ENCODE peak calls at places on chromosomes 2 and 18, in ten cellular contexts. R is thoracic aorta, K is body of pancreas, X is aorta, V is lung, U is right atrium auricular region, M is pancreas, I is GM23248, T is mesenchymal stem cell, B is cardiac muscle cell. P is an unnamed sample.
A peak's percentile ranks its signal among the peaks of the same experiment; 100 is the strongest.

GRCh38 chr2:44480068-44480467 is 118.3 kb downstream of the CAMKMT start:
- DNase-seq in R (no peak), K (no peak), X (no peak), V (no peak), U (no peak), M (no peak), I (no peak), T (no peak), B (no peak), P (no peak)

GRCh38 chr18:10401489-10401888 is 52.9 kb upstream of the APCDD1 start:
- DNase-seq in R (no peak), K (no peak), X (no peak), V (peak; percentile 28), U (no peak), M (no peak), I (peak; percentile 22), T (peak; percentile 48), B (no peak), P (no peak)

GRCh38 chr18:22348521-22349316 is 69.0 kb downstream of the CTAGE1 start:
- DNase-seq in R (no peak), K (peak; percentile 63), X (peak; percentile 85), V (peak; percentile 63), U (peak; percentile 89), M (peak; percentile 75), I (peak; percentile 66), T (peak; percentile 53), B (peak; percentile 94), P (no peak)

GRCh38 chr2:77270433-77270832 is 251.7 kb downstream of the LRRTM4 start:
- DNase-seq in R (no peak), K (no peak), X (no peak), V (no peak), U (no peak), M (no peak), I (no peak), T (peak; percentile 41), B (no peak), P (no peak)

GRCh38 chr2:62974999-62975398 is 75.6 kb upstream of the OTX1 start:
- DNase-seq in R (no peak), K (no peak), X (no peak), V (no peak), U (no peak), M (no peak), I (no peak), T (no peak), B (no peak), P (no peak)

GRCh38 chr2:215238485-215239098 is 73.3 kb upstream of the ATIC start:
- DNase-seq in R (no peak), K (no peak), X (no peak), V (no peak), U (no peak), M (no peak), I (peak; percentile 16), T (no peak), B (peak; percentile 36), P (no peak)

GRCh38 chr2:201127570-201127969 is 11.6 kb downstream of the CFLAR start:
- DNase-seq in R (no peak), K (no peak), X (no peak), V (no peak), U (no peak), M (no peak), I (peak; percentile 94), T (no peak), B (peak; percentile 45), P (no peak)

GRCh38 chr2:18154259-18154658 is 275.8 kb downstream of the KCNS3 start:
- DNase-seq in R (no peak), K (no peak), X (no peak), V (no peak), U (no peak), M (no peak), I (no peak), T (no peak), B (no peak), P (no peak)

GRCh38 chr2:15678346-15678745 is 86.7 kb downstream of the DDX1 start:
- DNase-seq in R (no peak), K (no peak), X (no peak), V (no peak), U (no peak), M (no peak), I (no peak), T (no peak), B (no peak), P (no peak)
- H3K4me3 ChIP-seq in R (no peak overlapping the region), K (no peak overlapping the region), X (no peak overlapping the region), V (no peak overlapping the region), U (no peak overlapping the region), M (no peak overlapping the region), I (no peak overlapping the region), T (no peak overlapping the region), B (no peak overlapping the region), P (no peak overlapping the region)

DNA sequence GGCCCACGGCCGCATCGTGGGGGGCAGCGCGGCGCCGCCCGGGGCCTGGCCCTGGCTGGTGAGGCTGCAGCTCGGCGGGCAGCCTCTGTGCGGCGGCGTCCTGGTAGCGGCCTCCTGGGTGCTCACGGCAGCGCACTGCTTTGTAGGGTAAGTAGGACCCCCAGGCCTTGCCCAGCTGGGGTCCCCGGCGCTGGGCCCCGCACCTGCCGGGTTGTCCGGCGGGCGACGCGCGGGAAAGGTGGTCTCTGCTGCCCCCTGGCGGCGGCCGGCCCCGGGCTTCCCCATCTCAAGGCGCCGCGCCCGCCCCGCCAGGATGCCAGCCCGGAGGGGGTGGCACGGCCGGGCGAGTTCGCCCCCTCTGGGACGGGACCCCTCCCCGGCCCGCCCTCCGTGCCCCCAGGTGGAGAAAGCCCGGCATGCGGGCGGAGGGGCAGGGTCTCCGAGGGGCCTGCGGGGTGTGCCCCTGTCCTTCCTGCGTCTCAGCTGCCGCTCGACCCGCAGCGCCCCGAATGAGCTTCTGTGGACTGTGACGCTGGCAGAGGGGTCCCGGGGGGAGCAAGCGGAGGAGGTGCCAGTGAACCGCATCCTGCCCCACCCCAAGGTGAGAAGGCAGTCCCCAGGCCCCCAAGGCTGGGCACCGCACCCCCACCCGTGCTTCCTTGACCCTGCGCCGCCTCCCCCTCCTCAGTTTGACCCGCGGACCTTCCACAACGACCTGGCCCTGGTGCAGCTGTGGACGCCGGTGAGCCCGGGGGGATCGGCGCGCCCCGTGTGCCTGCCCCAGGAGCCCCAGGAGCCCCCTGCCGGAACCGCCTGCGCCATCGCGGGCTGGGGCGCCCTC is 2.0 kb downstream of the PRSS56 start:
- DNase-seq in R (no peak), K (peak; percentile 68), X (peak; percentile 91), V (peak; percentile 41), U (no peak), M (peak; percentile 93), I (peak; percentile 56), T (peak; percentile 9), B (peak; percentile 29), P (no peak)
- H3K4me3 ChIP-seq in R (peak overlapping the region; percentile 65), K (no peak overlapping the region), X (no peak overlapping the region), V (no peak overlapping the region), U (peak overlapping the region; percentile 30), M (no peak overlapping the region), I (no peak overlapping the region), T (no peak overlapping the region), B (peak overlapping the region; percentile 5), P (no peak overlapping the region)

DNA sequence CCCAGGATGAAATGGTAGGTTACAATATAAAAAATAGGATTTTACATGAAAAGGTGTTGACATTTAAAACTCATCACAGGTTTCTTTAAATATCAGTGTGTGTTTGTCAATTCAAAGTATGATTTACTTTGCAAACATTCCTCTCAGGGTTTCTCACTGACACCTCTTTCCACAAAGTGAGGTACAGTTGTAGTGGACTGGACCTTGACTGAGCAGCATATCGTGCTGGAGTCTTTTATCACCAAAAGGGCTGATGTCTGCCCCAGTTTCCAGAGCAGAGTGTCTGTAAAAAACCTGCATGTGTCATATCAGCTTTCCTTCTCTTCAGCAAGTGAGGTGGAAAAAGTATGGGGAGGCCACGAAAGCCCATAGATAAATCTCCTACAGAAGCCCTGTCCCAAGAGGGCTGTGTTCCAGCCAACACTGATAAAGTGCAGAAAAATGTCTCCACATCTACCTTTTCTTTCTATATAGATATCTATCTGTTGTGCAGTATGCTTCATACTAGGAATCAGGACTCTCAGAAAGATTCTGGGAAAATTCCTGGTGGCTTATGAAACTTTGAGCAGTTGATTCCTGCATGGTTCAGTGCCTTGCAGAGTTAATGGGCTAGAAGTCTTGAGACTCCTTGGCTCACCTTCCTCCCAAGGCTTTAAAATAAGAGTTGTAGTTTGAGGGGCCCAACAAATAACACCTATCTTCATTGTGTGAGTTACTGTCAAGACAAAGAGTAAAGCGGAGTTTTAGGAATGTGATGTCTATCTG is 6.9 kb downstream of the ACYP2 start:
- DNase-seq in R (no peak), K (no peak), X (no peak), V (no peak), U (no peak), M (no peak), I (peak; percentile 35), T (peak; percentile 11), B (no peak), P (no peak)
- H3K4me3 ChIP-seq in R (no peak overlapping the region), K (no peak overlapping the region), X (no peak overlapping the region), V (no peak overlapping the region), U (no peak overlapping the region), M (no peak overlapping the region), I (peak overlapping the region; percentile 63), T (peak overlapping the region; percentile 54), B (no peak overlapping the region), P (no peak overlapping the region)

GRCh38 chr2:85759257-85759613 is 5.4 kb downstream of the ATOH8 start:
- DNase-seq in R (no peak), K (no peak), X (no peak), V (no peak), U (no peak), M (no peak), I (no peak), T (no peak), B (no peak), P (no peak)
- H3K4me3 ChIP-seq in R (peak overlapping the region; percentile 88), K (no peak overlapping the region), X (no peak overlapping the region), V (no peak overlapping the region), U (peak overlapping the region; percentile 71), M (no peak overlapping the region), I (no peak overlapping the region), T (no peak overlapping the region), B (no peak overlapping the region), P (no peak overlapping the region)

DNA sequence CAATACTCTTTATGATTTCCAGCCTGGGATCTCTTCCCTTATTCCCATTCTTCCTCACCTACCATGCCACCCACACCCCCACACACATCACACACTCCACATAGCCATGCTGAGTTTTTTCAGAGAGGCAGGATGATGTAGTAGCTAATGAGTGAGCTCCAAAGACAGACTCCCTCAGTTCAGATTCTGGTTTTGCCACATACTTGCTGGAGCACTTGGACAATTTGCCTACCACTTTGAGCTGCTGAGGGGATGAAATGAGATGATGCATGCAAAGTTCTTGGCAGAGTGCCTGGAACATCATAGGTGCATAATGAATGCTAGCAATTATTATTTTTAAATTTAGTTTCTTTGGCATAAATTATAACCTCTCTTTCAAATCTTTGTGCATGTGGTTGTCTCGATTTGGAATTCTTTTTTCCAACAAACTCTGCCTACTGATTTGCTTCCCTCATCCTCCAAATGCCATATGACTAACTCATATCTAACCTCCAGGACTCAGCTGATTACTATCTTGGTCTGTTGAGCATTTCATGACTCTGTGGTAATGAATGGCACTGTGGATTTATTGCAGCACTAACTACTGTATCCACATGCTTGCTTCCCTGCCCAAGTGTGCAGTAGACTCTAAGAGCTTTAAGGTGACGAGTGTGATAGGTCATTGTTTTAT is 99.2 kb downstream of the TACR1 start:
- DNase-seq in R (no peak), K (no peak), X (no peak), V (no peak), U (no peak), M (no peak), I (peak; percentile 87), T (peak; percentile 75), B (peak; percentile 62), P (no peak)
- H3K4me3 ChIP-seq in R (no peak overlapping the region), K (no peak overlapping the region), X (no peak overlapping the region), V (no peak overlapping the region), U (no peak overlapping the region), M (no peak overlapping the region), I (peak overlapping the region; percentile 29), T (no peak overlapping the region), B (no peak overlapping the region), P (no peak overlapping the region)

P was measured in lower leg skin.